ENCODE peak calls at places on chromosomes 13 and 19, in six cellular contexts. W, Z, M, A, X and S are unnamed samples.

GRCh38 chr19:57327993-57328392 is 7.7 kb downstream of the ZNF543 start:
- DNase-seq in W (no peak), Z (no peak), M (no peak), A (no peak), X (no peak), S (no peak)

GRCh38 chr19:32040246-32040645 is 305.2 kb upstream of the ZNF507 start:
- DNase-seq in W (no peak), Z (no peak), M (no peak), A (no peak), X (no peak), S (no peak)

GRCh38 chr13:113860579-113861432 is 3.1 kb downstream of the GAS6 start:
- DNase-seq in W (no peak), Z (no peak), M (no peak), A (peak), X (no peak), S (no peak)

GRCh38 chr13:89695343-89696257 is 1651.9 kb upstream of the MIR17HG start:
- DNase-seq in W (no peak), Z (peak), M (peak), A (no peak), X (peak), S (no peak)

GRCh38 chr19:3656073-3656746 is 29.6 kb upstream of the CACTIN start:
- DNase-seq in W (no peak), Z (no peak), M (no peak), A (no peak), X (no peak), S (no peak)

GRCh38 chr19:42281175-42282035 is 12.4 kb downstream of the CIC start:
- DNase-seq in W (no peak), Z (peak), M (no peak), A (peak), X (peak), S (peak)

GRCh38 chr13:68176486-68176885 is 946.4 kb upstream of the PCDH9 start:
- DNase-seq in W (no peak), Z (no peak), M (no peak), A (no peak), X (no peak), S (no peak)

GRCh38 chr19:42512743-42513304 is 15.5 kb downstream of the CEACAM1 start:
- DNase-seq in W (no peak), Z (no peak), M (peak), A (no peak), X (no peak), S (no peak)

GRCh38 chr13:102872531-102872930 is 26.7 kb downstream of the ERCC5 start:
- DNase-seq in W (no peak), Z (no peak), M (no peak), A (no peak), X (no peak), S (no peak)

DNA sequence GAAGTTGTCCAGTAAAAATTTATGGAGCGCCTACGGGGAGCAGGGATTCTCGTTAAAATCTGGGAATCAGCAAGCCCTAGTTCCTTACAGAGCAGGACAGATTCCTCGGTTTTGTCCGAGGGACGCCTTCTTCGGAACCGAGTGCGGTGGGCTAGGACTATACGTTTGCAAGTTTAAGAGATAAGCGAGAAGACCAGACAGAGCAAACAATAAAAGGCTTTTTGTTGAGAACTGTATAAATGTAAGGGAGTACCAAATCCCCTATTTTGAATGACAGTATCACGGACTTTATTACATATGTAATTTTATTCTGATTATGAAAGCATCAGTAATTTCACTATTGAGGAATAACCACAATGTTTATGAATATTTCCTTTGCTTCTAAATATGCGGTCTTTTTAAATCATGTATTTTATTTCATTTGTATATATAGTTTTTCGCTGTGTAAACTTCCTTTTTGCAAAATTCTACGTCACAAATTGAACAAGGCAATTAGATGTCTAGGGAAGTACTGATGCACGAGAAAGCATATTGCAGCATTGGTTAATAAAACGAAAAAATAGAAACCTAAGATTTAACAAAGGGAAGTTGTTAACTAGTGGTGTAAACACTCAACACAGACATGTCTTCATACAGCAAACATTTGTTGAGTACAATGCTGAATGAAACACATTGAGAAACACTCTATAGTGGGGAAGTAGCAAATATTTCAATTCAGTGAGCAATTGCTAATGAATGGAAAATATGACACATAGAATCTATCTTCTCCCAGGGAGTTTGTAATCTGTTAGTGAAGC is 1.2 kb upstream of the ANKRD10 start:
- DNase-seq in W (no peak), Z (no peak), M (no peak), A (no peak), X (no peak), S (no peak)
- H3K4me3 ChIP-seq in W (peak), Z (peak), M (peak), A (peak), X (peak), S (peak)

DNA sequence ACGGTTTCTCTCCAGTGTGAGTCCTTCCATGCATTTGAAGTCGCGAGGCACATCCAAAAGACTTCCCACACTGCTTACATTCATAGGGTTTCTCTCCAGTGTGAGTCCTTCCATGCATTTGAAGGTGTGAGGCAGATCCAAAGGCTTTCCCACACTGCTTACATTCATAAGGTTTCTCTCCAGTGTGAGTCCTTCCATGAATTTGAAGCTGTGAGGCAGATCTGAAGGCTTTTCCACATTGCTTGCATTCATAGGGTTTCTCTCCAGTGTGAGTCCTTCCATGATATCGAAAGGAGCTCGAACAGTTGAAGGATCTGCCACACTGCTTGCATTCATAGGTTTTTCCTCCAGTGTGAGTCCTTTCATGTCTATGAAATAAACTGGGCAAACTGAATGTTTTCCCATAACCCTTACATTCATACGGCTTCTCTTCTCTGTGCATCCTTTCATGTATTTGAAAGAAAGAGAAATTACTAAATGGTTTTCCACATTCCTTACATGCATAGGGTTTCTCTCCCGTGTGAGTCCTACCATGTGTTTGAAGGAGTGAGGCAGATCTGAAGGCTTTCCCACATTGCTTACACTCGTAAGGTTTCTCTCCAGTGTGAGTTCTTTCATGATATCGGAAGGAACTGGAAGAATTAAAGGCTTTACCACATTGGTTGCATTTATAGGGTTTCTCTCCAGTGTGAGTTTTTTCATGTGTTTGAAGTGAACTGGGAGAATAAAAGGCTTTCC is 20.3 kb downstream of the ZNF433 start:
- DNase-seq in W (no peak), Z (no peak), M (no peak), A (no peak), X (no peak), S (no peak)
- H3K4me3 ChIP-seq in W (no peak), Z (no peak), M (no peak), A (no peak), X (no peak), S (no peak)

DNA sequence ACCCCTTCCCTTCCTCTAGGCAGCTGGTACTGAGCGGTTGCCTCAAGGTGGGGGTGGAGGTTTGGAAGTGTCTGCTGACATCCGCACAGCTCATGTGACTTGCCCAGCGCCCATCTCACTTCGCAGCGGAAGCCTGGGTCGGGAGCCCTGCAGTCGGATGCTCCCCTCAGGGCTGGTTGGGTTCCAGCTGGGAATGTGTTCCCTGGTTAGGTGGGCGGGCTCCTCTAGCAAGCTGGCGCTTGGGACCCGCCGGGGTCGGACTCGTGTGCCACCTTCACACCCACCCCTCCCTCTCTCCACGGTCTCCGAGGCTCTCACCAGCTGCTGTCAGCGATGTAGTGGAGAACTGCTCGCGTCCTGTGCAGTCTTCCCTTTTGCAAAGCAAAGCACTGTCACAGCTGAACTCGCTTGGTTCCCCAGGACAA is 10.2 kb downstream of the PPP1R37 start:
- DNase-seq in W (no peak), Z (no peak), M (peak), A (no peak), X (no peak), S (no peak)
- H3K4me3 ChIP-seq in W (peak), Z (no peak), M (no peak), A (no peak), X (no peak), S (no peak)

GRCh38 chr19:940591-941291 is 14.9 kb downstream of the ARID3A start:
- DNase-seq in W (peak), Z (no peak), M (peak), A (peak), X (no peak), S (peak)
- H3K4me3 ChIP-seq in W (peak), Z (peak), M (peak), A (no peak), X (no peak), S (peak)